ENCODE peak calls at places on chromosomes 1 and 21, in six cellular contexts. I, W, U, J, L and Z are unnamed samples.

GRCh38 chr1:93532780-93533378 is 85.0 kb downstream of the FNBP1L start:
- DNase-seq in I (no peak), W (no peak), U (no peak), J (no peak), L (no peak), Z (no peak)

GRCh38 chr1:218699411-218699810 is 354.3 kb downstream of the TGFB2 start:
- DNase-seq in I (peak), W (peak), U (no peak), J (no peak), L (no peak), Z (no peak)

GRCh38 chr1:41591891-41592290 is 107.4 kb upstream of the EDN2 start:
- DNase-seq in I (no peak), W (no peak), U (no peak), J (no peak), L (no peak), Z (no peak)

GRCh38 chr1:180501865-180502360 is 464 bp downstream of the ACBD6 start:
- DNase-seq in I (no peak), W (no peak), U (no peak), J (peak), L (no peak), Z (peak)

GRCh38 chr1:17661546-17662157 is 93.5 kb upstream of the ACTL8 start:
- DNase-seq in I (peak), W (peak), U (peak), J (peak), L (peak), Z (no peak)

GRCh38 chr1:199404976-199405375 is 622.5 kb upstream of the NR5A2 start:
- DNase-seq in I (peak), W (peak), U (no peak), J (no peak), L (no peak), Z (no peak)

GRCh38 chr1:9305216-9305615 is 12.5 kb downstream of the SPSB1 start:
- DNase-seq in I (no peak), W (no peak), U (no peak), J (no peak), L (no peak), Z (no peak)

GRCh38 chr1:18407166-18408045 is 73.3 kb upstream of the KLHDC7A start:
- DNase-seq in I (no peak), W (no peak), U (no peak), J (no peak), L (no peak), Z (no peak)

GRCh38 chr1:157966034-157966671 is 27.3 kb upstream of the KIRREL1 start:
- DNase-seq in I (peak), W (peak), U (peak), J (no peak), L (peak), Z (no peak)

GRCh38 chr21:35895598-35895997 is 164.7 kb downstream of the SETD4 start:
- DNase-seq in I (no peak), W (no peak), U (no peak), J (no peak), L (no peak), Z (no peak)
- H3K4me3 ChIP-seq in I (no peak), W (no peak), U (no peak), J (no peak), L (no peak), Z (no peak)

DNA sequence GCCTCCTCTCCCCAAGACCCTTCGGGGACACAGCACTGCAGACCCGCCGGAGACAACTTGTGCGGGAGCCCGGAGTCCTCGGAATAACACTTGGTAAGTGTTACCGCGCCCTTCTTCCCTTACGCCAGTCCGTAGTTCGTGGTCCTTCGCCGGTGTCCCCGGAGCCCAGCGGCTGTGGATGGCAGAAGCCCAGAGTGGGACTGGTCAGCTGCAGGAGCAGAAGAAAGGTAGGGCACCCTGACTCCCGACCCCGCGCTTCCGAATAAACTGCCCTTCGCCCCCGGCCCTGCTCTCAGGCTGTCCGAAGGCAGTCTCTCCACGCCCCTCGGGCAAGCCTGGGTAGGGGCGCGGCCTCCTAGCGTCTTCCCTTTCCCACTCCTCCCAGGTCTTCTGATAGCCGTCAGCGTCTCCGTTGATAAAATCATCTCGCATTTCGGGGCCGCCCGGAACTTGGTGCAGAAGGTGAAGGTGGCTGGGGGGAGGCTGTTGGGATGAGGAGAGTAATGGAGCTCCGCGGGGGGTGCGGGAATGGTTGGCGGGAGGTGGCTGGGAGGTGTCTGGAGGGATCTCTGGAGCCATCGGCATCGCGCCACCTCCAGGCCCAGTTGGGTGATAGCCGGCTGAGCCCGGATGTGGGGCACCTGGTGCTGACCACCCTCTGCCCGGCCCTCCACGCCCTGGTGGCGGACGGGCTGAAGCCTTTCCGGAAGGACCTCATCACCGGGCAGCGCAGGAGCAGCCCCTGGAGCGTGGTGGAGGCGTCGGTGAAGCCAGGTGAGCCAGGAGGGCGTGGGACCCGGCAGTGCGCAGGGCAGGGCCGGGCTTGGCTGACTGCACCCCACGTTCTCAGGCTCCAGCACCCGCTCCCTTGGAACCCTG is 4.3 kb downstream of the RUSC1 start:
- DNase-seq in I (peak), W (peak), U (peak), J (peak), L (peak), Z (no peak)
- TF ChIP-seq CTCF in I (peak), W (peak), U (peak), J (peak), L (peak), Z (no peak)

DNA sequence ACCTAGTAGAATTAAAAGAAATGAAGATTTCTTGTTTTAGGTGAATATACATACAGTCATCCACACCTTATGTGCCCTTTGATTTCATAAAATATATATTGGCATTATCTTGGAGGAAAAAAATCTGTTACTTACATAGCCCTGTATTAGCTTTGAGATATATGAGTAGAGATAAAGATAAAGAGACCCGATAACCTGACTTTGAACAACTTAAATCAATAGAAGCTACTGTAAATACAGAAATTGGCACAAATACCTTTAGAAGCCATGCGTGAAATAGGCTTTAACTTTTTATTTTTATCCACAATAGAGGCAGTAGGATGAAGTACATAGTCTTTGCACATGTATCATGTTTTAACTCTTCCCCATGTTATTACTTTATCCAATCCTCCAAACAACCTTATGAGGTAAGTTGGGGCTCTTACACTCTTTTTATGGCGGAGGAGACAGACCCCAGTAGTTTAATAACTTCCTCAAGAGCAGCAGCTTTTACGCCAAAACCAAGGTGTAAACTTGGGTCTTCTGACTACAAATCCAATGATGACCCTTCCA is 2.0 kb downstream of the CD55 start:
- DNase-seq in I (no peak), W (no peak), U (no peak), J (no peak), L (no peak), Z (no peak)
- H3K4me3 ChIP-seq in I (no peak), W (no peak), U (peak), J (peak), L (no peak), Z (no peak)

DNA sequence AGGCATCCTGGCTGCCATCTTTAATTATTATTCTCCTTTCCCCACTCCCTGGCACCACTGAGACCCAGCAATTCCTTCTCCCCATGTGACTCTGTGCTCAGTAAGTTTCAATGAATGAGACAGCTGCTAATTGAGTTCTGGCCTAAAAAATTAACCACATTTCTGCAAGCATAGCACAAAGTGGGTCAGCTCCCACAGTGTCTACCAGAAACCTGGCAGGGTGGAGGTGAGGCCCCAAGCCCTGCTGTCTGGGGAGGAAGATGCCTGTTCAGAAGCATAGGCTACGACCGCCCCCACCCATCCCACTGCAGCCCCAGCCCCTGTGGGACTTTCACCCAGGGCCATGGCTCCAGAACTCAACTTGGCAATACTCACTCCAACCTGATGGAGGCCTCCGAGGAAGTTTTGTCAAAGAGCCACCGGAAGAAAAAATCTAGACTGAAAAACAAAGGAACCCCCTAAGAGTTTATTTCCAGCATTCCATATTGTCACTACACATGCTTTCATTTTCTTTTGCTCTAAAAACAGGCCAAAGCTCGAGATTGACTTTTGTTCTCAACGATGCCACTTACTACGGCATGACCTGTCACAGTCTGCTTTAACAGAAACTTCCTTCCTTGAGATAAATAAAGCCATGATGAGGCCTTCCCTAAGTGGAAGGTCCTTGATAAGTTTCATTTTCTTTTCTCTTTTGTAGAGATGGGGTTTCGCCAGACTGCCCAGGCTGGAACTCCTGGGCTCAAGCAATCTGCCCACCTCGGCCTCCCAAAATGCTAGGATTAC is 26.5 kb downstream of the TMEM63A start:
- DNase-seq in I (no peak), W (no peak), U (no peak), J (no peak), L (no peak), Z (no peak)
- TF ChIP-seq CTCF in I (no peak), W (no peak), U (no peak), J (no peak), L (no peak), Z (no peak)

GRCh38 chr1:20248954-20249612 is 41.6 kb upstream of the VWA5B1 start:
- DNase-seq in I (no peak), W (no peak), U (no peak), J (no peak), L (no peak), Z (no peak)
- H3K4me3 ChIP-seq in I (no peak), W (no peak), U (no peak), J (no peak), L (no peak), Z (no peak)

DNA sequence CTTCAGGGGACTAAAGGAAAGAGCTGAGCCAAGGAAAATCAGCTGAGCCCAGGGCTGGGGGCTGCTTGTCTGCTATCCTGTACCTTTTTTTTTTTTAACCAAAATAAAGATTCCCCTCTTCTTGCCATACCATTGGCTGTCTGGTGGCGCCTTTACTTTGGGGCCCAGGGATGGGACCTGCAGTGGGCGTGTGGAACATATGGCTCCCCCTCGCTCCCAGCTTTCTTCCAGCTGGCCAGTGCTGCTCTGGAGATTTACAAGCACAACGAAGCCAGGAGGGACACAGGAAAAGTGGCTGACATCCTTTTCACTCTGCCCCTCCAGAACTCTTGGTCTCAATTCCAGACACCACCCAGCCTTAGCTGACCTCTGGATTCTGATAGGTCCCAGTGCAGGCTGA is 5.5 kb upstream of the SFN start:
- DNase-seq in I (no peak), W (no peak), U (no peak), J (no peak), L (no peak), Z (no peak)
- TF ChIP-seq CTCF in I (no peak), W (no peak), U (no peak), J (no peak), L (no peak), Z (no peak)

GRCh38 chr1:6491966-6492365 is 499 bp upstream of the PLEKHG5 start:
- DNase-seq in I (no peak), W (no peak), U (no peak), J (no peak), L (no peak), Z (no peak)
- H3K4me3 ChIP-seq in I (no peak), W (peak), U (no peak), J (peak), L (no peak), Z (no peak)

DNA sequence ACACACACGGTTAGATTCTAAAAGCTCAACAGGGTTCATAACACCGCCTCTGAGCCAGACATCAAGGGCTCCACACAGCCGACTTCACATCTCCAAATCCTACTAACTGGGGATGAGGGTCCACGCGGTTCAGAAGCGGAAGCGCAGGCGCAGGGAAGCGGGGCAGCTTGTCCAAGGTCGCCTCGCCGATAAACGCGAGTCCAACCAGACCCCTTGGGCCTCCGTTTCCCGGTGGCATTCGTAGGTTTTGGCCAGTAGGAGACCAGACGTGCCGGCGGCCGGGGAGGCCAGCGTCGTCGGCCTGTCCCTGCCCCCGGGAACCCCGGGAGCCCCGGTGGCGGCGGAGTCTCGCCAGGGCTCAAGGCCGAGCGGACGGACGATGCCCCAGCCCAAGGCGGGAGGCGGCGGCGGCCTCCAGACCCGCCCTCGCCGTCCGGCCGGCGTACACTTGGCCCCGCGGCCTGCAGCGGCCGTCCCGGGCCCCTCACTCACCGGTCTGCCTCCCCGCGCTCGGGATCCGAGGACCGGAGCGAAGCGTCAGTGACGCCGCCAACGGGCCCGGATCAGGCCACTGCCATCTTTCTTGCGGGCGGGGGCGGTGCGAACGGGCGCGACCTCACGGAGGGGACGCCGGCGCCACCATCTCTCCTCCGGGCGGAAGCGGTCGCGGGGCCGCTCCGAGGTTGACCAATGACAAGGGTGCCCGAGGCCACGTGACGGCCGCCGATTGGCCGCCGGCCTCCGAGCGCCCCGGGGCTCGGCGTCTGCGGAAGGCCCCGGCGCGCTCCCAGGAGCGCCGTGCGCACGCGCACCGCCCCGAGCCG is at the start of gene SDF4:
- DNase-seq in I (peak), W (peak), U (peak), J (peak), L (peak), Z (peak)
- TF ChIP-seq CTCF in I (no peak), W (no peak), U (no peak), J (no peak), L (no peak), Z (no peak)